ENCODE peak calls at places on chromosomes 6 and 20, in six cellular contexts. B is HAP-1; A is mesothelial cell of epicardium; T is CD8-positive, alpha-beta T cell; K is ELR; O is CD4-positive, alpha-beta memory T cell. Z is an unnamed sample.

GRCh38 chr6:108589244-108589730 is 28.6 kb downstream of the FOXO3 start:
- DNase-seq in T (no peak), O (no peak), K (peak; percentile 68), A (no peak), B (peak; percentile 86), Z (peak; percentile 84)

GRCh38 chr6:118574051-118574865 is 26.2 kb downstream of the PLN start:
- DNase-seq in O (no peak), T (no peak), B (peak; percentile 20), K (no peak), A (no peak), Z (no peak)

GRCh38 chr6:34557228-34557627 is 1.1 kb upstream of the SPDEF start:
- DNase-seq in K (no peak), A (no peak), B (no peak), T (no peak), O (no peak), Z (no peak)

GRCh38 chr6:126873351-126873750 is 245.1 kb upstream of the RSPO3 start:
- DNase-seq in B (no peak), O (no peak), A (no peak), K (no peak), T (no peak), Z (no peak)

GRCh38 chr20:17938889-17939619 is 29.5 kb downstream of the SNX5 start:
- DNase-seq in A (peak; percentile 50), T (peak; percentile 56), K (peak; percentile 69), O (peak; percentile 33), B (peak; percentile 84), Z (peak; percentile 57)

GRCh38 chr20:32789896-32790750 is 27.9 kb downstream of the DNMT3B start:
- DNase-seq in B (peak; percentile 81), T (peak; percentile 75), A (peak; percentile 63), O (peak; percentile 68), K (peak; percentile 80), Z (no peak)

GRCh38 chr6:89257781-89258180 is 40.6 kb upstream of the GABRR1 start:
- DNase-seq in K (no peak), A (no peak), B (no peak), O (no peak), T (no peak), Z (no peak)

GRCh38 chr6:30842754-30843610 is 41.3 kb upstream of the DDR1 start:
- DNase-seq in T (no peak), O (no peak), A (no peak), K (peak; percentile 13), B (peak; percentile 70), Z (no peak)

GRCh38 chr20:36591854-36592641 is 13.5 kb upstream of the RAB5IF start:
- DNase-seq in O (peak; percentile 63), T (peak; percentile 54), A (no peak), B (peak; percentile 62), K (peak; percentile 66), Z (no peak)

GRCh38 chr6:128598561-128598960 is 78.2 kb upstream of the PTPRK start:
- DNase-seq in B (no peak), K (peak; percentile 6), O (no peak), A (no peak), T (no peak), Z (no peak)

GRCh38 chr6:158290040-158290439 is 22.2 kb upstream of the TULP4 start:
- DNase-seq in T (no peak), O (peak; percentile 18), A (no peak), B (no peak), K (no peak), Z (no peak)

GRCh38 chr20:5535211-5535756 is 214.9 kb upstream of the SHLD1 start:
- DNase-seq in B (no peak), O (no peak), A (no peak), K (peak; percentile 24), T (no peak), Z (no peak)

GRCh38 chr20:38208088-38208487 is 43.0 kb upstream of the TGM2 start:
- DNase-seq in A (no peak), T (no peak), O (no peak), K (no peak), B (no peak), Z (no peak)

GRCh38 chr20:10519361-10520048 is 84.4 kb downstream of the SLX4IP start:
- DNase-seq in A (no peak), K (peak; percentile 93), O (no peak), B (no peak), T (no peak), Z (no peak)

GRCh38 chr6:31125586-31126363 is 5.5 kb upstream of the CDSN start:
- DNase-seq in B (no peak), T (no peak), A (no peak), K (peak; percentile 79), O (no peak), Z (no peak)

GRCh38 chr20:18223399-18223798 is 64.9 kb upstream of the ZNF133 start:
- DNase-seq in O (no peak), B (no peak), K (peak; percentile 4), T (no peak), A (no peak), Z (no peak)

GRCh38 chr6:68728124-68728523 is 93.0 kb downstream of the ADGRB3 start:
- DNase-seq in B (no peak), K (no peak), A (no peak), T (no peak), O (no peak), Z (no peak)

GRCh38 chr6:91299544-91300491 is 712.9 kb upstream of the MAP3K7 start:
- DNase-seq in O (no peak), K (no peak), A (no peak), B (no peak), T (no peak), Z (peak; percentile 73)

GRCh38 chr6:138307816-138308727 is 69.6 kb upstream of the SMIM28 start:
- DNase-seq in K (peak; percentile 25), O (no peak), T (no peak), B (no peak), A (no peak), Z (no peak)

GRCh38 chr6:13908955-13909381 is 15.8 kb upstream of the RNF182 start:
- DNase-seq in K (peak; percentile 84), A (peak; percentile 27), T (peak; percentile 38), B (peak; percentile 74), O (peak; percentile 57), Z (peak; percentile 54)

GRCh38 chr6:107361568-107362270 is 97.6 kb downstream of the PDSS2 start:
- DNase-seq in O (no peak), B (no peak), A (no peak), K (peak; percentile 82), T (no peak), Z (no peak)

GRCh38 chr20:14707865-14708574 is 370.6 kb upstream of the FLRT3 start:
- DNase-seq in O (no peak), B (no peak), T (no peak), K (no peak), A (no peak), Z (no peak)

GRCh38 chr6:132587462-132587861 is 2.1 kb downstream of the TAAR5 start:
- DNase-seq in T (no peak), B (no peak), A (no peak), O (no peak), K (no peak), Z (no peak)

GRCh38 chr6:159807150-159807859 is 7.2 kb downstream of the PNLDC1 start:
- DNase-seq in B (no peak), A (no peak), K (no peak), O (no peak), T (no peak), Z (no peak)

GRCh38 chr6:8780653-8781052 is 345.3 kb upstream of the SLC35B3 start:
- DNase-seq in T (no peak), O (no peak), B (no peak), A (no peak), K (no peak), Z (no peak)

GRCh38 chr20:19495905-19496703 is 262.0 kb upstream of the RIN2 start:
- DNase-seq in B (no peak), A (no peak), K (peak; percentile 24), T (no peak), O (no peak), Z (no peak)

GRCh38 chr6:18155864-18156396 is 708 bp downstream of the KDM1B start:
- DNase-seq in K (peak; percentile 68), A (no peak), T (peak; percentile 35), O (no peak), B (peak; percentile 71), Z (peak; percentile 44)

GRCh38 chr6:33160728-33161323 is 31.4 kb downstream of the COL11A2 start:
- DNase-seq in T (no peak), K (peak; percentile 85), B (peak; percentile 37), O (no peak), A (no peak), Z (no peak)

Z was measured in NT2/D1.